ENCODE peak calls at places on chromosomes 12 and 14, in ten cellular contexts. Z, A, T, R, B, Y, D, E, N and L are unnamed samples.

GRCh38 chr14:21852061-21852664 is 178.5 kb upstream of the OR4E1 start:
- DNase-seq in Z (peak), A (peak), T (no peak), R (peak), B (peak), Y (no peak), D (peak), E (peak), N (no peak), L (peak)

GRCh38 chr12:104237930-104238329 is 22.4 kb downstream of the TXNRD1 start:
- DNase-seq in Z (no peak), A (no peak), T (no peak), R (no peak), B (no peak), Y (no peak), D (no peak), E (no peak), N (no peak), L (no peak)

GRCh38 chr14:69798339-69798735 is 1.3 kb upstream of the SLC10A1 start:
- DNase-seq in Z (no peak), A (no peak), T (no peak), R (no peak), B (no peak), Y (no peak), D (no peak), E (no peak), N (no peak), L (no peak)

GRCh38 chr14:99884834-99885648 is 91.8 kb downstream of the EML1 start:
- DNase-seq in Z (no peak), A (peak), T (no peak), R (peak), B (peak), Y (peak), D (peak), E (no peak), N (no peak), L (peak)

GRCh38 chr12:48061943-48062719 is 43.7 kb downstream of the SENP1 start:
- DNase-seq in Z (no peak), A (no peak), T (no peak), R (no peak), B (no peak), Y (no peak), D (no peak), E (no peak), N (no peak), L (no peak)

GRCh38 chr14:55433880-55434804 is 6.3 kb downstream of the TBPL2 start:
- DNase-seq in Z (no peak), A (no peak), T (no peak), R (no peak), B (no peak), Y (no peak), D (no peak), E (no peak), N (no peak), L (no peak)

GRCh38 chr14:77151918-77152588 is 10.5 kb upstream of the ZDHHC22 start:
- DNase-seq in Z (no peak), A (no peak), T (no peak), R (peak), B (no peak), Y (no peak), D (peak), E (no peak), N (no peak), L (peak)

GRCh38 chr12:61713121-61713520 is 547.1 kb upstream of the USP15 start:
- DNase-seq in Z (no peak), A (no peak), T (no peak), R (no peak), B (no peak), Y (no peak), D (no peak), E (no peak), N (no peak), L (no peak)

GRCh38 chr12:124742111-124742510 is 121.6 kb downstream of the SCARB1 start:
- DNase-seq in Z (no peak), A (no peak), T (no peak), R (no peak), B (no peak), Y (no peak), D (no peak), E (no peak), N (no peak), L (no peak)

GRCh38 chr12:95848575-95849388 is 10.0 kb upstream of the SNRPF start:
- DNase-seq in Z (no peak), A (peak), T (no peak), R (no peak), B (no peak), Y (no peak), D (peak), E (no peak), N (no peak), L (no peak)

GRCh38 chr12:116141110-116141832 is 136.2 kb downstream of the MED13L start:
- DNase-seq in Z (no peak), A (no peak), T (no peak), R (no peak), B (no peak), Y (no peak), D (no peak), E (no peak), N (no peak), L (no peak)

GRCh38 chr14:91396959-91397815 is 20.4 kb downstream of the CCDC88C start:
- DNase-seq in Z (peak), A (no peak), T (no peak), R (peak), B (no peak), Y (no peak), D (no peak), E (no peak), N (no peak), L (peak)

GRCh38 chr12:108640802-108641445 is 7.2 kb upstream of the SELPLG start:
- DNase-seq in Z (peak), A (no peak), T (no peak), R (no peak), B (no peak), Y (no peak), D (peak), E (no peak), N (no peak), L (no peak)
- TF ChIP-seq CTCF in Z (no peak), A (no peak), T (no peak), R (no peak), B (no peak), Y (no peak), D (no peak), E (no peak), N (no peak), L (no peak)

GRCh38 chr12:29762637-29763300 is 21.0 kb downstream of the TMTC1 start:
- DNase-seq in Z (no peak), A (no peak), T (no peak), R (no peak), B (no peak), Y (peak), D (no peak), E (no peak), N (no peak), L (no peak)

GRCh38 chr12:29763301-29763683 is 20.4 kb downstream of the TMTC1 start:
- DNase-seq in Z (no peak), A (no peak), T (no peak), R (no peak), B (no peak), Y (no peak), D (no peak), E (no peak), N (no peak), L (no peak)

GRCh38 chr12:29756741-29757390 is 26.9 kb downstream of the TMTC1 start:
- DNase-seq in Z (no peak), A (no peak), T (no peak), R (no peak), B (no peak), Y (no peak), D (no peak), E (no peak), N (no peak), L (no peak)

GRCh38 chr12:29754235-29755189 is 29.2 kb downstream of the TMTC1 start:
- DNase-seq in Z (no peak), A (no peak), T (no peak), R (peak), B (no peak), Y (peak), D (no peak), E (no peak), N (no peak), L (no peak)

GRCh38 chr12:29759950-29760349 is 23.8 kb downstream of the TMTC1 start:
- DNase-seq in Z (no peak), A (no peak), T (no peak), R (no peak), B (no peak), Y (no peak), D (no peak), E (no peak), N (no peak), L (no peak)
- TF ChIP-seq CTCF in Z (no peak), A (no peak), T (no peak), R (no peak), B (no peak), Y (no peak), D (no peak), E (no peak), N (no peak), L (no peak)

GRCh38 chr12:54285150-54286041 is 4.9 kb downstream of the HNRNPA1 start:
- DNase-seq in Z (no peak), A (no peak), T (no peak), R (no peak), B (no peak), Y (no peak), D (no peak), E (no peak), N (no peak), L (no peak)
- TF ChIP-seq CTCF in Z (no peak), A (peak), T (peak), R (peak), B (peak), Y (no peak), D (peak), E (peak), N (peak), L (peak)

DNA sequence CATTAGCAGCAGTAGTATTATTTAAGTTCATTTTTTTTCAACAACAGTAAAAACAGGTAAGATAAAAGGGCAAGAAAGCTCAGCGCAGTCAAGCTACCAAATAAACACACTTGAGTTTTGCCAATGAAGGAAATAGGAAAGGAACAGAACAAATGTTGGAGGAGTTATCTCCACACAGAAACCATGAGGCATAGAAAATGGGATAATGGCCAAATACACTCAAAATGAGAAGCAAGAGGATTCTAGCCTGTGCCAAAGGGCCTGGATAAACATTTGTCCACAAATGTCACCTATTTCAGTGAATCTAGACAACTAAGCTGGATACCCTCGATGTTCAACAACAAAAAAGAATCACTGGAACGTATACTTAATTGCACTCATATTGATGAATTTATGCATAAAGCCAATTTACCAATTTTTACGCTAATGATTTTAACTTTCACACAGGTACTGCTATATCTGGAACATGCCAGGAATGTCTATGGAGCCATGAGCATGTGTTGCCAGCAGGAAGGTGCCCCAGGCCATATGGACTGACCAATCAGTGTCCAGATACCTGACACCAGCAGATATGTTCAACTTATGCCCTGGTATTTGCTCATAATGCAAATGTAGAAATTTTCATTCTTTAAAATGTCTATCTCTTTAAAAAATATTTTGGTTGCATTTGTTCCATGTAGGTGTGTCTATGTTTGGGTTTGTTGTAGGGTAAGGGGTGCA is 21.1 kb downstream of the ST8SIA1 start:
- DNase-seq in Z (no peak), A (no peak), T (no peak), R (no peak), B (no peak), Y (no peak), D (no peak), E (no peak), N (no peak), L (no peak)
- TF ChIP-seq CTCF in Z (no peak), A (no peak), T (no peak), R (no peak), B (no peak), Y (no peak), D (no peak), E (no peak), N (no peak), L (no peak)

GRCh38 chr12:119869720-119870119 is 7.4 kb downstream of the CIT start:
- DNase-seq in Z (no peak), A (no peak), T (no peak), R (no peak), B (no peak), Y (no peak), D (peak), E (no peak), N (no peak), L (no peak)
- TF ChIP-seq CTCF in Z (no peak), A (no peak), T (no peak), R (no peak), B (no peak), Y (no peak), D (no peak), E (no peak), N (no peak), L (no peak)

GRCh38 chr12:56374726-56375597 is 12.3 kb upstream of the APOF start:
- DNase-seq in Z (no peak), A (no peak), T (no peak), R (no peak), B (no peak), Y (no peak), D (no peak), E (no peak), N (no peak), L (no peak)

GRCh38 chr12:56375598-56376434 is 13.2 kb upstream of the APOF start:
- DNase-seq in Z (no peak), A (no peak), T (no peak), R (peak), B (no peak), Y (no peak), D (no peak), E (no peak), N (no peak), L (no peak)

GRCh38 chr12:56373515-56373914 is 10.9 kb upstream of the APOF start:
- DNase-seq in Z (no peak), A (no peak), T (no peak), R (no peak), B (no peak), Y (no peak), D (no peak), E (no peak), N (no peak), L (no peak)

GRCh38 chr12:56377989-56378316 is 15.3 kb upstream of the APOF start:
- DNase-seq in Z (no peak), A (no peak), T (no peak), R (no peak), B (no peak), Y (no peak), D (no peak), E (no peak), N (no peak), L (no peak)

DNA sequence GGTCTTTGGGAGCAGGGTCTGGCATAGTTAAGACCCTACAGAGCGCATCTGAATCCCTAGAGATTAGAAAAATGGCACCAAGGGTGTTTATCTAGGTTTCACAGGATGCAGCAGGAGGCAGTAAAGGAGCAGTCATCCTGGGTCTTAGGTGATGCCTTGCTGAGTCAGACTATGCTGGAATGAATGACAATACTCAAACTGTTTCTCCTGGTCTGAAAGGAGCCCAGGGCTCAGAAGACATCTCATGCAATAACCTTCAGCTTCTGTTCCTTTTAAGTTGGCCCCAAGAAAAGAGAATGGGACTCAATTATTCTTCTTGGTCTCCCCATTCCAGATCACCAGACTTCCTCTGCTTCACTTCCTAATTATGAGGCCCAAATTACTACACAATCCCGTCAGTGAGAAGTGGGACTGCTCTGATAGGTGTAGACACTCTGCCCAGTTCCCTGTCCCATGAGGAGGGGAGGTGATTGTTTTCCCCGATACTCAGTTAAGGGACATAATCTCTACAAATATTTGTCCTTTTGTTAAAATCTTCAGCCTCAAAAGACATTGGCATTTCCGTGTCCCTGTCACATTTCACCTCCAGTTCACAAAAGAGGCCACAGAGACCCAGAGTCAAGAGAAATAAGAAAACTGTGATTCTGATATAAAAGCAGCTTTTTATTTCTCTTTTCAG is 14.8 kb upstream of the APOF start:
- DNase-seq in Z (no peak), A (no peak), T (no peak), R (no peak), B (no peak), Y (no peak), D (peak), E (no peak), N (no peak), L (no peak)
- TF ChIP-seq CTCF in Z (no peak), A (no peak), T (no peak), R (no peak), B (no peak), Y (no peak), D (peak), E (no peak), N (no peak), L (peak)

GRCh38 chr12:46110928-46111699 is 120.7 kb upstream of the SCAF11 start:
- DNase-seq in Z (no peak), A (no peak), T (no peak), R (peak), B (no peak), Y (no peak), D (no peak), E (no peak), N (no peak), L (no peak)
- TF ChIP-seq CTCF in Z (no peak), A (peak), T (no peak), R (peak), B (no peak), Y (no peak), D (peak), E (no peak), N (no peak), L (peak)

GRCh38 chr14:52434955-52435354 is 117.3 kb downstream of the TXNDC16 start:
- DNase-seq in Z (no peak), A (no peak), T (no peak), R (no peak), B (no peak), Y (no peak), D (no peak), E (no peak), N (no peak), L (no peak)
- TF ChIP-seq CTCF in Z (no peak), A (no peak), T (no peak), R (no peak), B (no peak), Y (no peak), D (no peak), E (no peak), N (no peak), L (no peak)